ENCODE peak calls at places on chromosomes 2 and 18, in seven cellular contexts. One of them, this sample, is unnamed.

GRCh38 chr2:174636979-174637378 is 39.4 kb upstream of the WIPF1 start:
- DNase-seq in psoas muscle: no peak
- DNase-seq in type B pancreatic cell: no peak
- DNase-seq in progenitor cell of endocrine pancreas: no peak
- DNase-seq in fibroblast of lung: no peak
- DNase-seq in fibroblast of villous mesenchyme: no peak
- DNase-seq in HL-60: no peak
- DNase-seq in this sample: no peak

GRCh38 chr18:62611395-62612241 is 88.8 kb downstream of the ZCCHC2 start:
- DNase-seq in psoas muscle: peak
- DNase-seq in type B pancreatic cell: no peak
- DNase-seq in progenitor cell of endocrine pancreas: no peak
- DNase-seq in fibroblast of lung: no peak
- DNase-seq in fibroblast of villous mesenchyme: no peak
- DNase-seq in HL-60: no peak
- DNase-seq in this sample: no peak

GRCh38 chr2:173354601-173355131 is at the start of gene CDCA7:
- DNase-seq in psoas muscle: peak
- DNase-seq in type B pancreatic cell: peak
- DNase-seq in progenitor cell of endocrine pancreas: peak
- DNase-seq in fibroblast of lung: peak
- DNase-seq in fibroblast of villous mesenchyme: peak
- DNase-seq in HL-60: peak
- DNase-seq in this sample: peak

GRCh38 chr2:200302940-200303727 is 3.4 kb upstream of the SPATS2L start:
- DNase-seq in psoas muscle: no peak
- DNase-seq in type B pancreatic cell: no peak
- DNase-seq in progenitor cell of endocrine pancreas: no peak
- DNase-seq in fibroblast of lung: peak
- DNase-seq in fibroblast of villous mesenchyme: no peak
- DNase-seq in HL-60: no peak
- DNase-seq in this sample: no peak

GRCh38 chr18:68555935-68556334 is 159.0 kb downstream of the TMX3 start:
- DNase-seq in psoas muscle: no peak
- DNase-seq in type B pancreatic cell: no peak
- DNase-seq in progenitor cell of endocrine pancreas: no peak
- DNase-seq in fibroblast of lung: no peak
- DNase-seq in fibroblast of villous mesenchyme: no peak
- DNase-seq in HL-60: no peak
- DNase-seq in this sample: no peak

GRCh38 chr2:239150125-239151011 is 250.5 kb downstream of the HDAC4 start:
- DNase-seq in psoas muscle: no peak
- DNase-seq in type B pancreatic cell: peak
- DNase-seq in progenitor cell of endocrine pancreas: no peak
- DNase-seq in fibroblast of lung: no peak
- DNase-seq in fibroblast of villous mesenchyme: no peak
- DNase-seq in HL-60: no peak
- DNase-seq in this sample: no peak

GRCh38 chr2:236828820-236829219 is 256.9 kb upstream of the COPS8 start:
- DNase-seq in psoas muscle: no peak
- DNase-seq in type B pancreatic cell: no peak
- DNase-seq in progenitor cell of endocrine pancreas: no peak
- DNase-seq in fibroblast of lung: no peak
- DNase-seq in fibroblast of villous mesenchyme: no peak
- DNase-seq in HL-60: no peak
- DNase-seq in this sample: no peak

GRCh38 chr18:62802523-62802922 is 87.2 kb downstream of the PHLPP1 start:
- DNase-seq in psoas muscle: no peak
- DNase-seq in type B pancreatic cell: no peak
- DNase-seq in progenitor cell of endocrine pancreas: no peak
- DNase-seq in fibroblast of lung: no peak
- DNase-seq in fibroblast of villous mesenchyme: peak
- DNase-seq in HL-60: no peak
- DNase-seq in this sample: no peak

DNA sequence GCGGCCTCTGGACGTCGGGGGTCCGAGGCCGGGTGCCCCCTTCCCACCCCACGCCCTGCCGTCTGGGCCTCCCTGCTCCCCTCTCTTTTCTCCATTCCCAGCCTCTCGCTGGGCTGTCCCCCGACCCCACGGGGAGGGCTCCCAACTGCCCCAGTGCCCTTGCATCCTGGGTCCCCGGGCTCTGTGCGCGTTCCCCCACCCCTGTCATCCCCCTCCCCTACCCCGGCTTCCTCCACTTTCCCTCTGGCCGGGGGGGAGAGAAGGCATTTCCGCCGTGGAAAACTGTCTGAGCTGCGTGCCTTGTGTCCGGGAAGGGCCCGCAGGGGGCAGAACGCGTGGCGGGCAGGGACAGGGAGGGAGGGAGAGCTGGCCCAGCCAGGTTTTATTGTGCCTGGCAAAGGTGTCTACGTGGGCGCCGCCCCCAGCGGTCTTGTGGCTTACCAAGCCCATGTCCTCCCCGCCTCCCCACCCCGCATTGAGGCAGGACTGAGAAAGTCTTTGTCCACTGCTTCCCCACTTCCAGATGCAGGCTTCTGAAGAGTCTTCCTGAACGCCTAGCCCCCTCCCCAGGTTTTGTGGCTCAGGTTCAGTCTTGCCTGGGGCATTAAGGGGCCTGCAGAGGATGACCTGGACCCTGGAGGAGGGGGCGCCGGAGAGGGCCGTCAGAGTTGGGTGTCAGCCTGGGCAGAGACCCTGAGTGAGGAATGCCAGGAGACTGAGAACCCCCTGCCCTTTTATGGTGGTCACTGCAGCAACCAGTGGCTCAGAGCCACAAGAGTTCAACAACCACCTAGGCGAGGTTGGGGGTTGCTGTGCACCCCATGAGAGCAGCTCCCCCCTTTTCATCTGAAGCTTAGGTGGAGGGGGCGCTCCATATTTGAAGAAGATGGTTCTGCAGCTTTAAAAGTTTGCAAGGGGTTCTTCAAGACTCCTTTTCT is 1.3 kb downstream of the ITM2C start:
- DNase-seq in psoas muscle: no peak
- DNase-seq in type B pancreatic cell: no peak
- DNase-seq in progenitor cell of endocrine pancreas: no peak
- DNase-seq in fibroblast of lung: peak
- DNase-seq in fibroblast of villous mesenchyme: peak
- DNase-seq in HL-60: peak
- DNase-seq in this sample: peak
- TF ChIP-seq CTCF in psoas muscle: no peak
- TF ChIP-seq CTCF in type B pancreatic cell: peak
- TF ChIP-seq CTCF in progenitor cell of endocrine pancreas: peak
- TF ChIP-seq CTCF in fibroblast of lung: no peak
- TF ChIP-seq CTCF in fibroblast of villous mesenchyme: peak
- TF ChIP-seq CTCF in HL-60: no peak
- TF ChIP-seq CTCF in this sample: no peak

GRCh38 chr2:71804251-71804650 is 343.4 kb downstream of the CYP26B1 start:
- DNase-seq in psoas muscle: no peak
- DNase-seq in type B pancreatic cell: peak
- DNase-seq in progenitor cell of endocrine pancreas: no peak
- DNase-seq in fibroblast of lung: no peak
- DNase-seq in fibroblast of villous mesenchyme: peak
- DNase-seq in HL-60: no peak
- DNase-seq in this sample: peak
- TF ChIP-seq CTCF in psoas muscle: peak
- TF ChIP-seq CTCF in type B pancreatic cell: peak
- TF ChIP-seq CTCF in progenitor cell of endocrine pancreas: no peak
- TF ChIP-seq CTCF in fibroblast of lung: no peak
- TF ChIP-seq CTCF in fibroblast of villous mesenchyme: peak
- TF ChIP-seq CTCF in HL-60: no peak
- TF ChIP-seq CTCF in this sample: no peak

GRCh38 chr2:24342110-24342910 is 18.0 kb downstream of the ITSN2 start:
- DNase-seq in psoas muscle: no peak
- DNase-seq in type B pancreatic cell: no peak
- DNase-seq in progenitor cell of endocrine pancreas: no peak
- DNase-seq in fibroblast of lung: peak
- DNase-seq in fibroblast of villous mesenchyme: peak
- DNase-seq in HL-60: no peak
- DNase-seq in this sample: no peak
- TF ChIP-seq CTCF in psoas muscle: no peak
- TF ChIP-seq CTCF in type B pancreatic cell: no peak
- TF ChIP-seq CTCF in progenitor cell of endocrine pancreas: no peak
- TF ChIP-seq CTCF in fibroblast of lung: no peak
- TF ChIP-seq CTCF in fibroblast of villous mesenchyme: no peak
- TF ChIP-seq CTCF in HL-60: no peak
- TF ChIP-seq CTCF in this sample: no peak

GRCh38 chr2:99821039-99821438 is 321.4 kb downstream of the AFF3 start:
- DNase-seq in psoas muscle: no peak
- DNase-seq in type B pancreatic cell: no peak
- DNase-seq in progenitor cell of endocrine pancreas: no peak
- DNase-seq in fibroblast of lung: no peak
- DNase-seq in fibroblast of villous mesenchyme: no peak
- DNase-seq in HL-60: no peak
- DNase-seq in this sample: no peak

GRCh38 chr2:99819766-99820165 is 322.6 kb downstream of the AFF3 start:
- DNase-seq in psoas muscle: no peak
- DNase-seq in type B pancreatic cell: no peak
- DNase-seq in progenitor cell of endocrine pancreas: no peak
- DNase-seq in fibroblast of lung: no peak
- DNase-seq in fibroblast of villous mesenchyme: no peak
- DNase-seq in HL-60: no peak
- DNase-seq in this sample: no peak

GRCh38 chr2:99816908-99817307 is 325.5 kb downstream of the AFF3 start:
- DNase-seq in psoas muscle: no peak
- DNase-seq in type B pancreatic cell: no peak
- DNase-seq in progenitor cell of endocrine pancreas: no peak
- DNase-seq in fibroblast of lung: no peak
- DNase-seq in fibroblast of villous mesenchyme: no peak
- DNase-seq in HL-60: no peak
- DNase-seq in this sample: peak

GRCh38 chr2:99821572-99822369 is 320.6 kb downstream of the AFF3 start:
- DNase-seq in psoas muscle: no peak
- DNase-seq in type B pancreatic cell: no peak
- DNase-seq in progenitor cell of endocrine pancreas: no peak
- DNase-seq in fibroblast of lung: peak
- DNase-seq in fibroblast of villous mesenchyme: peak
- DNase-seq in HL-60: no peak
- DNase-seq in this sample: peak

GRCh38 chr2:99818842-99819241 is 323.5 kb downstream of the AFF3 start:
- DNase-seq in psoas muscle: no peak
- DNase-seq in type B pancreatic cell: no peak
- DNase-seq in progenitor cell of endocrine pancreas: no peak
- DNase-seq in fibroblast of lung: no peak
- DNase-seq in fibroblast of villous mesenchyme: peak
- DNase-seq in HL-60: no peak
- DNase-seq in this sample: no peak
- TF ChIP-seq CTCF in psoas muscle: peak
- TF ChIP-seq CTCF in type B pancreatic cell: peak
- TF ChIP-seq CTCF in progenitor cell of endocrine pancreas: peak
- TF ChIP-seq CTCF in fibroblast of lung: peak
- TF ChIP-seq CTCF in fibroblast of villous mesenchyme: peak
- TF ChIP-seq CTCF in HL-60: no peak
- TF ChIP-seq CTCF in this sample: peak

DNA sequence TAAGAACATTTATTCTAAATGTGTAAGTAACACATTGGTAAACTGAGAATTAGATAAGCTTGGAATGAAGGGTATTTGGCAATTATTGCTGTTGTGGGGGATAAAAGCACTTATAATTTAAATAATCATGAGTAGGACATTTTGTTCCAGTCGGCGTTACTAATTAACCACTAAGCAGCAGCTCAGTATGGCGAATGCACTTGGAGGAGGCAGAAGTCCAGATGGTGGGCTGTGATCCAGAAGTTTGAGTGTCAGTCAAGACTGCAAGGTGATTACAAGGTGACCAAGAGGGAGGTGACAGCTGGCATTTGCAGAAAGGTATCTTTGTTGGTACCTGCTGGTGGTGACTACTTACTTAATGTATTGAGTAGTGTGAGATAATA is 643.6 kb upstream of the FAM98A start:
- DNase-seq in psoas muscle: no peak
- DNase-seq in type B pancreatic cell: no peak
- DNase-seq in progenitor cell of endocrine pancreas: no peak
- DNase-seq in fibroblast of lung: no peak
- DNase-seq in fibroblast of villous mesenchyme: no peak
- DNase-seq in HL-60: no peak
- DNase-seq in this sample: no peak
- TF ChIP-seq CTCF in psoas muscle: no peak
- TF ChIP-seq CTCF in type B pancreatic cell: no peak
- TF ChIP-seq CTCF in progenitor cell of endocrine pancreas: no peak
- TF ChIP-seq CTCF in fibroblast of lung: no peak
- TF ChIP-seq CTCF in fibroblast of villous mesenchyme: no peak
- TF ChIP-seq CTCF in HL-60: no peak
- TF ChIP-seq CTCF in this sample: no peak

DNA sequence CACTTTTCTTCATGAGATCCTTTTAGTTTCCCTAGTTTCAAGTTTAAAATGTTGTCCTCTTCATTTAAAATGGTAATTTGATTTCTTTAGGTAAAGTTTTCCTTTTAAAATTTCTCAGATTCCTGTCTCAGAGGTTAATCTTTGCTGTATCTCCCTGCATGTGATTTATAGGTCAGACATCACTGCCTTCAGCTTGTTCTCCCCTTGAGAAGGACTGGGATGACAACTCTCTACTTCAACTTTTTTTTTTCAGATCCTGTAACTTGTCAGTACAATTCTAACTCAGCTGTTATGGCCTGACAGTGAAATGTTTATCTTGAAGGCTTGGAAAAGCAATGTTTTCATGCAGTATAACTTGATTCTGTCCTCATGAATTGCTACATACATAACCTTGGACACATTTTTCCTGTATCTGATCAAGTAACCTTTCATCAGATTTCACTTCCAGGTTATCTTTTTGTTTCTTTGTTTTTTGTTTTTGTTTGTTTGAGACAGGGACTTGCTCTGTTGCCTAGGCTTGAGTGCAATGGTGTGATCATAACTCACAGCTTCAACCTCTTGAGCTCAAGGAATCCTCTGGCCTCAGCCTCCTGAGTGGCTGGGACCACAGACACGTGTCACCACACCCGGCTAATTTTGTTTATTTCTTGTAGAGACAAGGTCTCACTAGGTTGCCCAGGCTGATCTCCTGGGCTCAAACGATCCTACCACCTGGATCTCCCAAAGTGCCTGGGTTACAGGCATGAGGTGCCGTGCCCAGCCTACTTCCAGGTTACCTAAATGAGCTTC is 125.1 kb downstream of the L3MBTL4 start:
- DNase-seq in psoas muscle: no peak
- DNase-seq in type B pancreatic cell: no peak
- DNase-seq in progenitor cell of endocrine pancreas: no peak
- DNase-seq in fibroblast of lung: no peak
- DNase-seq in fibroblast of villous mesenchyme: no peak
- DNase-seq in HL-60: no peak
- DNase-seq in this sample: no peak
- TF ChIP-seq CTCF in psoas muscle: no peak
- TF ChIP-seq CTCF in type B pancreatic cell: no peak
- TF ChIP-seq CTCF in progenitor cell of endocrine pancreas: no peak
- TF ChIP-seq CTCF in fibroblast of lung: no peak
- TF ChIP-seq CTCF in fibroblast of villous mesenchyme: no peak
- TF ChIP-seq CTCF in HL-60: no peak
- TF ChIP-seq CTCF in this sample: no peak